ENCODE peak calls at places on chromosomes 6 and 20, in four cellular contexts. M is fibroblast of the conjunctiva, Y is NCI-H1105, F is NCI-H524. Z is an unnamed sample.
A peak's percentile ranks its signal among the peaks of the same experiment; 100 is the strongest.

GRCh38 chr6:4553387-4553786 is 222.8 kb upstream of the CDYL start:
- DNase-seq in M (no peak), Y (no peak), F (no peak), Z (no peak)

GRCh38 chr20:23235173-23236027 is 115.2 kb upstream of the NXT1 start:
- DNase-seq in M (peak; percentile 49), Y (no peak), F (peak; percentile 30), Z (peak; percentile 86)

GRCh38 chr20:9258891-9259290 is 190.0 kb downstream of the PLCB4 start:
- DNase-seq in M (no peak), Y (no peak), F (no peak), Z (no peak)

GRCh38 chr6:170313716-170314295 is 7.2 kb downstream of the FAM120B start:
- DNase-seq in M (no peak), Y (no peak), F (no peak), Z (no peak)

GRCh38 chr20:38453941-38454340 is 18.7 kb upstream of the RALGAPB start:
- DNase-seq in M (no peak), Y (no peak), F (no peak), Z (no peak)

GRCh38 chr6:163335671-163336545 is 78.6 kb upstream of the QKI start:
- DNase-seq in M (no peak), Y (no peak), F (no peak), Z (peak; percentile 41)

GRCh38 chr20:22796465-22797077 is 212.2 kb upstream of the FOXA2 start:
- DNase-seq in M (peak; percentile 38), Y (no peak), F (no peak), Z (no peak)

GRCh38 chr6:32151131-32151884 is 431 bp downstream of the PRRT1 start:
- DNase-seq in M (no peak), Y (no peak), F (peak; percentile 99), Z (no peak)

GRCh38 chr6:161228911-161229591 is 44.8 kb downstream of the AGPAT4 start:
- DNase-seq in M (peak; percentile 69), Y (no peak), F (no peak), Z (peak; percentile 31)

GRCh38 chr6:56695702-56696101 is 53.0 kb upstream of the DST start:
- DNase-seq in M (no peak), Y (no peak), F (no peak), Z (no peak)

GRCh38 chr6:12371641-12372146 is 81.5 kb downstream of the EDN1 start:
- DNase-seq in M (no peak), Y (no peak), F (no peak), Z (peak; percentile 19)

Z was measured in mesendoderm.